ENCODE peak calls at places on chromosome 17, in ten cellular contexts. Y is adrenal gland, G is prostate gland, T is gastrocnemius medialis, O is neural progenitor cell, I is testis, N is PC-9, H is HAP-1, X is psoas muscle, U is upper lobe of left lung. K is an unnamed sample.

GRCh38 chr17:48577946-48578615 is at the start of gene HOXB4:
- DNase-seq in H (peak; percentile 89), X (peak; percentile 80), U (peak; percentile 95), G (no peak), O (peak; percentile 74), I (peak; percentile 77), Y (peak; percentile 87), N (no peak), T (peak; percentile 59), K (peak; percentile 63)

GRCh38 chr17:71118039-71118438 is 948.7 kb downstream of the KCNJ2 start:
- DNase-seq in T (no peak), X (no peak), H (no peak), O (peak; percentile 47), G (no peak), Y (no peak), I (no peak), N (peak; percentile 27), U (no peak), K (peak; percentile 11)

GRCh38 chr17:30275911-30276310 is 15.8 kb downstream of the BLMH start:
- DNase-seq in U (no peak), O (no peak), X (no peak), I (no peak), T (no peak), H (no peak), G (no peak), Y (no peak), N (no peak), K (no peak)

GRCh38 chr17:50207792-50208567 is 6.5 kb upstream of the COL1A1 start:
- DNase-seq in G (no peak), N (no peak), U (no peak), I (no peak), H (no peak), Y (no peak), X (no peak), T (no peak), O (no peak), K (no peak)

GRCh38 chr17:77609553-77610517 is 348.7 kb upstream of the TNRC6C start:
- DNase-seq in H (no peak), Y (peak; percentile 27), I (no peak), X (no peak), U (no peak), G (peak; percentile 21), O (no peak), N (no peak), T (no peak), K (no peak)

GRCh38 chr17:42421479-42422332 is 1.4 kb downstream of the CAVIN1 start:
- DNase-seq in O (peak; percentile 59), G (no peak), N (peak; percentile 63), U (peak; percentile 90), X (peak; percentile 78), T (no peak), H (peak; percentile 49), Y (peak; percentile 48), I (no peak), K (peak; percentile 26)

GRCh38 chr17:3827124-3827773 is 18.8 kb downstream of the NCBP3 start:
- DNase-seq in I (peak; percentile 87), U (no peak), X (no peak), T (no peak), O (peak; percentile 83), N (peak; percentile 52), Y (peak; percentile 82), G (peak; percentile 55), H (peak; percentile 79), K (peak; percentile 65)

GRCh38 chr17:66538776-66539175 is 236.4 kb downstream of the PRKCA start:
- DNase-seq in N (no peak), X (no peak), H (no peak), Y (no peak), G (no peak), I (no peak), O (no peak), U (no peak), T (no peak), K (no peak)

GRCh38 chr17:12070561-12070960 is 49.9 kb downstream of the MAP2K4 start:
- DNase-seq in O (no peak), N (no peak), Y (no peak), I (no peak), U (no peak), H (no peak), G (no peak), X (no peak), T (no peak), K (no peak)

GRCh38 chr17:63722403-63722802 is 19.2 kb downstream of the STRADA start:
- DNase-seq in O (no peak), X (no peak), G (no peak), I (no peak), Y (no peak), T (no peak), N (no peak), U (no peak), H (no peak), K (no peak)

GRCh38 chr17:57327176-57327970 is 71.0 kb downstream of the MSI2 start:
- DNase-seq in Y (peak; percentile 70), H (no peak), N (no peak), G (no peak), X (no peak), O (no peak), T (peak; percentile 41), U (no peak), I (no peak), K (no peak)

GRCh38 chr17:75654176-75654575 is 12.8 kb downstream of the RECQL5 start:
- DNase-seq in N (no peak), T (no peak), Y (no peak), X (no peak), U (no peak), O (no peak), I (no peak), G (no peak), H (no peak), K (no peak)

GRCh38 chr17:2155482-2156051 is 100.7 kb downstream of the HIC1 start:
- DNase-seq in N (no peak), T (no peak), X (no peak), I (no peak), U (no peak), H (no peak), G (no peak), O (no peak), Y (no peak), K (no peak)

GRCh38 chr17:35748979-35749378 is 4.1 kb downstream of the GAS2L2 start:
- DNase-seq in X (no peak), Y (no peak), T (no peak), H (no peak), G (no peak), U (no peak), O (no peak), N (no peak), I (no peak), K (no peak)

GRCh38 chr17:35745749-35746320 is 7.2 kb downstream of the GAS2L2 start:
- DNase-seq in N (no peak), H (no peak), T (no peak), O (no peak), X (no peak), I (no peak), U (no peak), Y (no peak), G (no peak), K (no peak)

GRCh38 chr17:35748323-35748960 is 4.6 kb downstream of the GAS2L2 start:
- DNase-seq in U (no peak), T (no peak), I (peak; percentile 66), H (no peak), Y (peak; percentile 75), N (peak; percentile 53), O (no peak), G (no peak), X (no peak), K (no peak)

GRCh38 chr17:35746956-35747355 is 6.1 kb downstream of the GAS2L2 start:
- DNase-seq in H (no peak), X (no peak), I (no peak), T (no peak), O (no peak), Y (no peak), N (no peak), G (no peak), U (no peak), K (no peak)

DNA sequence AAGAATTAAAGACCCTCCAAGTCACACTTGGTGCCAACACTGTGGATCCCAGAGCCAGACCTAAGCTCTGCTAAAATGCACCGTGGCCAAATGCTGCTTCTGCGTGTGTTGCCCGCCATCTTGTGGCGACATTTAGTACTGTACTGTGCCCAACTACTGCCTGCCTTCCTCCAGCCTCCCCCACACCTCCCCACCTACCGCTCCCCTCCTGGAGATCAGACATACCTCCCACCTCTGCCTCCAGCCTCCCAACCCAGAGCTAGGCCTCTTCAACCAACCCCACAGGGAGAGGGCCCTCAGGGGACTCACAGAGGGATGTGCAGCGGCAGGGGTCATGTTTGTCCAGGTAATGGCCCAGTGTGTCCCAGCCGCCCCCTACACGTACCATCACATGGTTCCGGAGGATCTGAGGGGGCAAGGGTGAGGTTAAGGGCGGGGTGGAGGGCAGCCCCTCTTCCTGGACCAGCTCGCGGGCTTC is 5.5 kb downstream of the GAS2L2 start:
- DNase-seq in Y (peak; percentile 89), X (peak; percentile 67), O (peak; percentile 89), N (peak; percentile 68), T (peak; percentile 52), G (peak; percentile 74), I (peak; percentile 88), H (peak; percentile 87), U (no peak), K (peak; percentile 77)
- H3K4me1 ChIP-seq in Y (no peaks in the 10 kb centered on the region), X (no peaks in the 10 kb centered on the region), O (no peaks in the 10 kb centered on the region), N (no peaks in the 10 kb centered on the region), T (peaks cover 11% of the 10 kb centered on the region), G (no peaks in the 10 kb centered on the region), I (peaks cover 8% of the 10 kb centered on the region), H (no peaks in the 10 kb centered on the region), U (peaks cover 20% of the 10 kb centered on the region), K (no peaks in the 10 kb centered on the region)

GRCh38 chr17:8066841-8067775 is 20.4 kb downstream of the ALOX12B start:
- DNase-seq in Y (no peak), G (no peak), X (no peak), T (no peak), I (no peak), N (peak; percentile 47), U (no peak), H (no peak), O (peak; percentile 32), K (peak; percentile 41)
- H3K27me3 ChIP-seq in Y (peaks cover 15% of the 10 kb centered on the region), G (no peaks in the 10 kb centered on the region), X (peaks cover 11% of the 10 kb centered on the region), T (peaks cover 37% of the 10 kb centered on the region), I (no peaks in the 10 kb centered on the region), N (peaks cover 10% of the 10 kb centered on the region), U (no peaks in the 10 kb centered on the region), H (peaks cover 14% of the 10 kb centered on the region), O (peaks cover 95% of the 10 kb centered on the region), K (no peaks in the 10 kb centered on the region)

GRCh38 chr17:28053044-28053670 is 10.7 kb downstream of the NLK start:
- DNase-seq in H (no peak), N (no peak), X (no peak), I (no peak), T (no peak), G (no peak), U (no peak), Y (no peak), O (no peak), K (no peak)
- H3K4me1 ChIP-seq in H (peaks cover 17% of the 10 kb centered on the region), N (peaks cover 22% of the 10 kb centered on the region), X (peaks cover 33% of the 10 kb centered on the region), I (no peaks in the 10 kb centered on the region), T (peaks cover 13% of the 10 kb centered on the region), G (peaks cover 2% of the 10 kb centered on the region), U (peaks cover 32% of the 10 kb centered on the region), Y (peaks cover 92% of the 10 kb centered on the region), O (peaks cover 23% of the 10 kb centered on the region), K (peaks cover 40% of the 10 kb centered on the region)

DNA sequence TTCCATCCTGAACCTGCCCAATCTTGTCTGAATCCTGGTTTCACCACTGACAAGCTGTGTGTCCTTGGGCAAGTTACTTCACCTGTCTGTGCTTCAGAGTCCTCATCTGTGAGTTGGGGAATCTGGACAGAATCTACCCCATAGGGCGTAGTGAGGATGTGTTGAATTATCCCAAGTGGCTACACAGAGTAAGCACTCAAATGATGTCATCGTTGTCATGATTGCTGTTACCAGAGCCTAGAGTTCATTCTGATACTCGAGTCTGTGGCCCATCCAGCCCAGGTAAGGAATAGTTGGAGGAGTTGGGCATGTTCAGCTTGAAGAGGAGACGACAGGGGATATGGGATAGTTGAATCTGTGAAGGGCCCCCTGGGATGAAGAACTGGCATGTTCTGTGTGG is 45.9 kb downstream of the MAPT start:
- DNase-seq in O (no peak), X (no peak), N (no peak), H (no peak), G (no peak), Y (no peak), T (no peak), U (no peak), I (no peak), K (no peak)
- H3K27me3 ChIP-seq in O (no peaks in the 10 kb centered on the region), X (no peaks in the 10 kb centered on the region), N (peaks cover 94% of the 10 kb centered on the region), H (no peaks in the 10 kb centered on the region), G (no peaks in the 10 kb centered on the region), Y (no peaks in the 10 kb centered on the region), T (no peaks in the 10 kb centered on the region), U (no peaks in the 10 kb centered on the region), I (no peaks in the 10 kb centered on the region), K (no peaks in the 10 kb centered on the region)

K was measured in pancreas.